ENCODE peak calls at places on chromosomes 3 and 15, in nine cellular contexts. C is SHP77; U is ELF-1; X is activated T-helper 9 cell treated with anti-CD3 and anti-CD28 coated beads, Interleukin-2, amount 50 U/mL, for 16 hours; S is progenitor cell of endocrine pancreas; V is NCI-H1092; G is IMR-90; I is neural progenitor cell; Q is testis. A is an unnamed sample.

GRCh38 chr3:52423214-52423613 is 21.7 kb downstream of the SEMA3G start:
- DNase-seq in S (no peak), X (no peak), U (no peak), I (no peak), V (no peak), G (no peak), C (no peak), Q (no peak), A (no peak)

GRCh38 chr3:17742837-17743659 is 617 bp upstream of the TBC1D5 start:
- DNase-seq in V (no peak), Q (no peak), I (no peak), S (no peak), U (no peak), G (peak), C (no peak), X (no peak), A (no peak)

GRCh38 chr3:99648091-99648490 is 9.7 kb downstream of the COL8A1 start:
- DNase-seq in V (no peak), G (peak), Q (no peak), U (peak), C (no peak), I (no peak), X (no peak), S (no peak), A (no peak)

GRCh38 chr15:87722941-87723691 is 533.4 kb downstream of the NTRK3 start:
- DNase-seq in X (no peak), G (peak), V (peak), U (no peak), S (no peak), Q (no peak), I (peak), C (no peak), A (peak)

GRCh38 chr15:84099181-84099580 is 136.4 kb upstream of the GOLGA6L4 start:
- DNase-seq in C (no peak), S (no peak), V (no peak), G (no peak), I (no peak), X (no peak), Q (no peak), U (no peak), A (no peak)

GRCh38 chr15:57321973-57322601 is 54.2 kb upstream of the CGNL1 start:
- DNase-seq in V (no peak), X (no peak), C (peak), I (peak), G (no peak), S (no peak), U (peak), Q (no peak), A (peak)

GRCh38 chr15:99580061-99580460 is 14.3 kb downstream of the MEF2A start:
- DNase-seq in C (no peak), U (no peak), Q (no peak), I (peak), V (no peak), G (no peak), X (no peak), S (no peak), A (no peak)

GRCh38 chr15:68795298-68795848 is 25.3 kb downstream of the ANP32A start:
- DNase-seq in S (peak), G (peak), C (no peak), U (peak), I (peak), X (peak), V (no peak), Q (peak), A (peak)

GRCh38 chr15:90191795-90192494 is 9.2 kb upstream of the SEMA4B start:
- DNase-seq in I (no peak), V (peak), Q (peak), U (no peak), X (no peak), G (no peak), S (no peak), C (peak), A (peak)

GRCh38 chr3:4741404-4742307 is 237.6 kb upstream of the BHLHE40 start:
- DNase-seq in U (no peak), Q (peak), S (no peak), G (peak), C (peak), I (no peak), X (no peak), V (no peak), A (peak)

GRCh38 chr3:97917813-97918536 is 54.3 kb downstream of the RIOX2 start:
- DNase-seq in X (no peak), C (no peak), I (no peak), V (no peak), Q (no peak), S (no peak), U (no peak), G (peak), A (no peak)

GRCh38 chr15:58454950-58455401 is 23.2 kb downstream of the LIPC start:
- DNase-seq in G (no peak), C (no peak), Q (no peak), I (no peak), V (peak), S (no peak), U (no peak), X (no peak), A (peak)

GRCh38 chr15:68635142-68635541 is 56.3 kb downstream of the CORO2B start:
- DNase-seq in Q (peak), S (no peak), X (no peak), U (no peak), I (no peak), G (no peak), C (no peak), V (no peak), A (no peak)

GRCh38 chr15:49145651-49146609 is 9.5 kb downstream of the COPS2 start:
- DNase-seq in Q (peak), V (no peak), G (peak), S (no peak), X (no peak), U (no peak), C (peak), I (peak), A (no peak)

GRCh38 chr3:181880339-181880738 is 168.6 kb downstream of the SOX2 start:
- DNase-seq in C (peak), X (no peak), V (peak), Q (no peak), G (no peak), U (peak), S (no peak), I (peak), A (peak)

GRCh38 chr15:55770261-55770660 is 27.3 kb upstream of the PRTG start:
- DNase-seq in G (peak), I (no peak), Q (no peak), C (no peak), S (no peak), U (no peak), V (no peak), X (no peak), A (no peak)

GRCh38 chr15:98124576-98124975 is 164.1 kb downstream of the ARRDC4 start:
- DNase-seq in C (no peak), X (no peak), U (no peak), G (no peak), V (no peak), S (no peak), I (no peak), Q (no peak), A (no peak)

GRCh38 chr15:78811124-78811824 is at the start of gene ADAMTS7:
- DNase-seq in S (peak), X (peak), I (peak), U (peak), V (no peak), G (peak), Q (peak), C (no peak), A (no peak)

GRCh38 chr15:61116830-61117229 is 112.3 kb downstream of the RORA start:
- DNase-seq in S (no peak), I (peak), V (no peak), X (no peak), G (no peak), U (no peak), C (no peak), Q (no peak), A (no peak)

GRCh38 chr15:35697549-35698299 is 151.8 kb upstream of the DPH6 start:
- DNase-seq in S (no peak), U (peak), Q (no peak), V (no peak), I (peak), X (no peak), G (peak), C (no peak), A (no peak)

GRCh38 chr3:135170732-135171131 is 375.7 kb downstream of the EPHB1 start:
- DNase-seq in Q (no peak), S (no peak), G (no peak), C (no peak), X (no peak), U (no peak), V (no peak), I (no peak), A (no peak)

GRCh38 chr3:16352428-16352827 is 87.4 kb downstream of the OXNAD1 start:
- DNase-seq in U (no peak), V (no peak), C (no peak), Q (no peak), S (no peak), G (no peak), I (no peak), X (no peak), A (no peak)

GRCh38 chr15:80531388-80532184 is 127.4 kb downstream of the ARNT2 start:
- DNase-seq in X (no peak), S (no peak), I (no peak), Q (peak), C (no peak), U (no peak), V (no peak), G (no peak), A (no peak)